ENCODE peak calls at places on chromosome 7, in six cellular contexts. P is stimulated activated naive B cell treated with anti-CD40 and anti-IgM and Interleukin-4, amounts not matched to agents 10 μg/mL and 1 μg/mL and 100 μg/mL, for 72 hours; I is cardiac muscle cell; S is heart left ventricle; U is stimulated activated CD4-positive, alpha-beta T cell treated with anti-CD3 and anti-CD28 coated beads, Interleukin-4, amount 100 ng/mL, for 1 hour; A is pancreas. Z is an unnamed sample.

GRCh38 chr7:8295638-8296361 is 33.8 kb upstream of the ICA1 start:
- DNase-seq in P (peak), I (peak), S (peak), U (no peak), A (peak), Z (no peak)

GRCh38 chr7:131895541-131896173 is 339.2 kb upstream of the PODXL start:
- DNase-seq in P (no peak), I (no peak), S (no peak), U (no peak), A (no peak), Z (no peak)

GRCh38 chr7:101630591-101630990 is 1.5 kb upstream of the MYL10 start:
- DNase-seq in P (no peak), I (no peak), S (no peak), U (no peak), A (no peak), Z (no peak)

GRCh38 chr7:25032774-25033743 is 53.1 kb upstream of the OSBPL3 start:
- DNase-seq in P (no peak), I (no peak), S (no peak), U (no peak), A (no peak), Z (no peak)

GRCh38 chr7:100966542-100967291 is 2.6 kb upstream of the MUC12 start:
- DNase-seq in P (no peak), I (no peak), S (no peak), U (no peak), A (no peak), Z (peak)

GRCh38 chr7:81410471-81411117 is 359.3 kb downstream of the HGF start:
- DNase-seq in P (no peak), I (no peak), S (no peak), U (no peak), A (no peak), Z (no peak)

GRCh38 chr7:151120896-151121295 is 34.6 kb downstream of the AGAP3 start:
- DNase-seq in P (no peak), I (no peak), S (no peak), U (no peak), A (no peak), Z (no peak)

GRCh38 chr7:151655555-151655954 is 135.9 kb upstream of the RHEB start:
- DNase-seq in P (no peak), I (no peak), S (no peak), U (no peak), A (no peak), Z (no peak)

GRCh38 chr7:110877086-110877485 is 213.8 kb upstream of the LRRN3 start:
- DNase-seq in P (no peak), I (no peak), S (no peak), U (no peak), A (no peak), Z (no peak)

GRCh38 chr7:65978891-65979582 is 3.0 kb downstream of the GUSB start:
- DNase-seq in P (no peak), I (no peak), S (no peak), U (no peak), A (no peak), Z (no peak)

GRCh38 chr7:131538071-131538790 is 18.2 kb downstream of the PODXL start:
- DNase-seq in P (no peak), I (no peak), S (no peak), U (no peak), A (no peak), Z (no peak)

GRCh38 chr7:35334511-35334910 is 80.6 kb upstream of the TBX20 start:
- DNase-seq in P (no peak), I (no peak), S (no peak), U (no peak), A (no peak), Z (no peak)

GRCh38 chr7:37006764-37007163 is 282.5 kb upstream of the AOAH start:
- DNase-seq in P (no peak), I (no peak), S (no peak), U (no peak), A (no peak), Z (no peak)

GRCh38 chr7:52634996-52635395 is 400.4 kb upstream of the POM121L12 start:
- DNase-seq in P (no peak), I (peak), S (no peak), U (no peak), A (no peak), Z (no peak)

GRCh38 chr7:19558527-19558926 is 150.3 kb downstream of the POLR1F start:
- DNase-seq in P (no peak), I (no peak), S (no peak), U (no peak), A (no peak), Z (no peak)

GRCh38 chr7:112433289-112433688 is 17.0 kb upstream of the IFRD1 start:
- DNase-seq in P (no peak), I (no peak), S (no peak), U (no peak), A (no peak), Z (no peak)

GRCh38 chr7:12467837-12468236 is 64.2 kb upstream of the VWDE start:
- DNase-seq in P (no peak), I (no peak), S (no peak), U (no peak), A (no peak), Z (no peak)

GRCh38 chr7:151851160-151851751 is 25.7 kb downstream of the PRKAG2 start:
- DNase-seq in P (peak), I (no peak), S (no peak), U (no peak), A (peak), Z (no peak)

GRCh38 chr7:48563334-48563733 is 361.0 kb upstream of the CDC14C start:
- DNase-seq in P (no peak), I (no peak), S (no peak), U (no peak), A (no peak), Z (no peak)

GRCh38 chr7:15889501-15889900 is 203.0 kb upstream of the MEOX2 start:
- DNase-seq in P (no peak), I (no peak), S (peak), U (no peak), A (no peak), Z (no peak)

GRCh38 chr7:18715988-18716387 is 220.4 kb downstream of the HDAC9 start:
- DNase-seq in P (no peak), I (no peak), S (no peak), U (no peak), A (no peak), Z (no peak)

Z was measured in left colon.